ENCODE peak calls at places on chromosomes 2 and 18, in five cellular contexts. One of them, this sample, is unnamed.

GRCh38 chr2:213151437-213152064 is at the start of gene IKZF2:
- DNase-seq in HepG2: peak; percentile 71
- DNase-seq in K562: peak; percentile 78
- DNase-seq in GM12878: peak; percentile 79
- DNase-seq in H1: peak; percentile 78
- DNase-seq in this sample: peak; percentile 89

GRCh38 chr2:136025057-136025973 is 39.9 kb upstream of the DARS1 start:
- DNase-seq in HepG2: no peak
- DNase-seq in K562: peak; percentile 43
- DNase-seq in GM12878: no peak
- DNase-seq in H1: peak; percentile 91
- DNase-seq in this sample: peak; percentile 96

GRCh38 chr2:148020036-148020357 is 540 bp downstream of the ORC4 start:
- DNase-seq in HepG2: no peak
- DNase-seq in K562: no peak
- DNase-seq in GM12878: no peak
- DNase-seq in H1: no peak
- DNase-seq in this sample: no peak

GRCh38 chr2:20343128-20343527 is 7.5 kb downstream of the PUM2 start:
- DNase-seq in HepG2: no peak
- DNase-seq in K562: peak; percentile 27
- DNase-seq in GM12878: no peak
- DNase-seq in H1: no peak
- DNase-seq in this sample: no peak

GRCh38 chr2:171447675-171448074 is 13.6 kb downstream of the DCAF17 start:
- DNase-seq in HepG2: no peak
- DNase-seq in K562: no peak
- DNase-seq in GM12878: no peak
- DNase-seq in H1: no peak
- DNase-seq in this sample: peak; percentile 24

GRCh38 chr18:42436366-42436765 is 481.3 kb downstream of the PIK3C3 start:
- DNase-seq in HepG2: no peak
- DNase-seq in K562: no peak
- DNase-seq in GM12878: no peak
- DNase-seq in H1: no peak
- DNase-seq in this sample: no peak

GRCh38 chr2:125837108-125837507 is 818.9 kb upstream of the GYPC start:
- DNase-seq in HepG2: no peak
- DNase-seq in K562: no peak
- DNase-seq in GM12878: no peak
- DNase-seq in H1: no peak
- DNase-seq in this sample: peak; percentile 11

GRCh38 chr2:4679391-4679790 is 976.0 kb downstream of the DCDC2C start:
- DNase-seq in HepG2: no peak
- DNase-seq in K562: no peak
- DNase-seq in GM12878: no peak
- DNase-seq in H1: no peak
- DNase-seq in this sample: no peak

GRCh38 chr18:45662468-45662867 is 47.2 kb downstream of the SLC14A2 start:
- DNase-seq in HepG2: no peak
- DNase-seq in K562: no peak
- DNase-seq in GM12878: no peak
- DNase-seq in H1: no peak
- DNase-seq in this sample: no peak

GRCh38 chr2:16407358-16407757 is 258.3 kb downstream of the CYRIA start:
- DNase-seq in HepG2: no peak
- DNase-seq in K562: no peak
- DNase-seq in GM12878: no peak
- DNase-seq in H1: no peak
- DNase-seq in this sample: no peak

GRCh38 chr2:71589763-71590162 is 136.4 kb downstream of the DYSF start:
- DNase-seq in HepG2: no peak
- DNase-seq in K562: peak; percentile 46
- DNase-seq in GM12878: no peak
- DNase-seq in H1: no peak
- DNase-seq in this sample: no peak

GRCh38 chr2:41720702-41721344 is 327.0 kb upstream of the PKDCC start:
- DNase-seq in HepG2: no peak
- DNase-seq in K562: peak; percentile 8
- DNase-seq in GM12878: no peak
- DNase-seq in H1: no peak
- DNase-seq in this sample: no peak

GRCh38 chr18:79736846-79737245 is 57.2 kb downstream of the CTDP1 start:
- DNase-seq in HepG2: no peak
- DNase-seq in K562: no peak
- DNase-seq in GM12878: no peak
- DNase-seq in H1: no peak
- DNase-seq in this sample: no peak

GRCh38 chr2:218272531-218273212 is 2.4 kb downstream of the PNKD start:
- DNase-seq in HepG2: peak; percentile 84
- DNase-seq in K562: peak; percentile 84
- DNase-seq in GM12878: peak; percentile 59
- DNase-seq in H1: peak; percentile 86
- DNase-seq in this sample: peak; percentile 91

GRCh38 chr2:190599546-190600220 is 49.2 kb upstream of the NAB1 start:
- DNase-seq in HepG2: no peak
- DNase-seq in K562: no peak
- DNase-seq in GM12878: no peak
- DNase-seq in H1: no peak
- DNase-seq in this sample: no peak

GRCh38 chr18:11872479-11873136 is 21.4 kb downstream of the CHMP1B start:
- DNase-seq in HepG2: peak; percentile 71
- DNase-seq in K562: peak; percentile 72
- DNase-seq in GM12878: no peak
- DNase-seq in H1: no peak
- DNase-seq in this sample: peak; percentile 47

GRCh38 chr18:23932385-23933067 is 82.0 kb upstream of the TTC39C start:
- DNase-seq in HepG2: no peak
- DNase-seq in K562: no peak
- DNase-seq in GM12878: no peak
- DNase-seq in H1: no peak
- DNase-seq in this sample: no peak

GRCh38 chr2:109609352-109610024 is 4.3 kb downstream of the SEPTIN10 start:
- DNase-seq in HepG2: no peak
- DNase-seq in K562: no peak
- DNase-seq in GM12878: no peak
- DNase-seq in H1: no peak
- DNase-seq in this sample: peak; percentile 27

DNA sequence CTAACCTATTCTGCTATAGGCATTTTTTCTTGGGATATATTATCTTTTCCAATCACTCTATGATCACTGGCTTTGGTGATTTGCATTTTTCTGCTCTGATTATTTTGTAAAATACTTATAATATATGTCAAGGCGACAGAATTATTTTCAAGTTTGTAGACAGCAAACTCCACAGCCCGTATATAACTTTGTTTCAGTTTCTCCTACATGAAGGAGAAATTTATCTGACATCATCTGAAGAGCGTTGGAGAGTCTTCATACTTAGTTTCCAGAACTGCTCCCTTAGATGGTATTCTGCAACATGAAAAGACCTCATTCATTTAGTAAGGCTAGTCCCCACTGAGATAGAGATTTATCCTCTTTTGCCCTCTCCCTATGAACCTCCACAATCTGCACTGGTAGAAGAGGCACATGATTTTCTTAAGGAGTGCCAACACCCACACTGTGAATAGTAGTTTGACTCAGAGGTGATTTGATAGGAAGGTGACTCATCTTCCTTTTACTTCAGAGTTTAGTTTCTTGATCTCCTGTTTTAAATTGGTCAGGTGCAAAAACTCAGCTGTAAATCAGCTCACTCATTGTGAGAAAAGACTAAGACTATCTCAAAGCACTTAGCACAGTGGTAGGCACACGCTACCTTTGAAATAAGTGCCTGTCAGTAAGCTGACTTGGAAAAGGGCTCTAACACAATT is 1848.6 kb upstream of the CELF4 start:
- DNase-seq in HepG2: no peak
- DNase-seq in K562: no peak
- DNase-seq in GM12878: no peak
- DNase-seq in H1: no peak
- DNase-seq in this sample: no peak
- H3K4me2 ChIP-seq in HepG2: no peak overlapping the region
- H3K4me2 ChIP-seq in K562: no peak overlapping the region
- H3K4me2 ChIP-seq in GM12878: no peak overlapping the region
- H3K4me2 ChIP-seq in H1: no peak overlapping the region
- H3K4me2 ChIP-seq in this sample: no peak overlapping the region

GRCh38 chr2:149456285-149456684 is 125.9 kb downstream of the LYPD6 start:
- DNase-seq in HepG2: peak; percentile 12
- DNase-seq in K562: peak; percentile 7
- DNase-seq in GM12878: no peak
- DNase-seq in H1: no peak
- DNase-seq in this sample: peak; percentile 65

GRCh38 chr2:149449017-149449416 is 118.6 kb downstream of the LYPD6 start:
- DNase-seq in HepG2: no peak
- DNase-seq in K562: no peak
- DNase-seq in GM12878: no peak
- DNase-seq in H1: no peak
- DNase-seq in this sample: no peak

GRCh38 chr2:149446735-149447134 is 116.3 kb downstream of the LYPD6 start:
- DNase-seq in HepG2: no peak
- DNase-seq in K562: no peak
- DNase-seq in GM12878: no peak
- DNase-seq in H1: no peak
- DNase-seq in this sample: no peak

GRCh38 chr2:149448315-149448714 is 117.9 kb downstream of the LYPD6 start:
- DNase-seq in HepG2: no peak
- DNase-seq in K562: no peak
- DNase-seq in GM12878: no peak
- DNase-seq in H1: no peak
- DNase-seq in this sample: no peak

DNA sequence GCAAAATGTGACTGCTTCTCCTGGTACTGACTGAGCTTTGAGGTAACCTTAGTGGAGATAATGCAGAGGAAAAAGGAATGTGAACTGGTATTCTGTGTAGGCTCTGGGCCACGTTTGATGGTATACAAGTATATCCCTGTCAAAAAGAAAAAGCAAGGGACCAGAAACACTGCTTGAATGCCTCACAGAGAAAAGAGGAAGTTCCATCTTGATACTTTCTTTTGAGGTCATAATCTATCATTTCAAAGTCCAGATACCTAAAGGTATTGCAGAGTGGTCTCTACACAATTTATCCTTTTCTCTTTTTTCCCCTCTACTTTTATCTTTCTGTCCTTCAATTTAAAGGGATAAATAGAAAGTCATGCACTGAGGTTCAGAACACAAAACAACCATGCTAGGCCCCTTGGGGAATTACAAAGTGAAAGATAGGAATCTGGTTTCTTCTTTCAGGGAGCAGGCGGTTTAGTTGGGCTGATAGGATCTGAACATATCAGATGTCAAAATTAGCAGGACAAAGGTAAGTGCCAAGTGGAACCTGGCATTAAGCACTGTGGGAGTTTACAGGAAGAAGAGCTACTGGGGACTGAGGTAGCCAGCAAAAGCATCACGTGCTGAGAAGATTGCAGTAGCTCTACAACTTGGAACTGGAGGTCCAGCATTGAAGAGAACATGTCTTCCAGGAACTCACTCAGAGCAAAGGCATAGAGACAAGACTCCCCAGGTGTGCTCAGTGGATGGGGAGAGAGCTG is 121.2 kb downstream of the LYPD6 start:
- DNase-seq in HepG2: no peak
- DNase-seq in K562: no peak
- DNase-seq in GM12878: no peak
- DNase-seq in H1: no peak
- DNase-seq in this sample: no peak
- TF ChIP-seq CREB1 in HepG2: no peak
- TF ChIP-seq CREB1 in K562: no peak
- TF ChIP-seq CREB1 in GM12878: no peak
- TF ChIP-seq CREB1 in H1: no peak
- TF ChIP-seq CREB1 in this sample: no peak

DNA sequence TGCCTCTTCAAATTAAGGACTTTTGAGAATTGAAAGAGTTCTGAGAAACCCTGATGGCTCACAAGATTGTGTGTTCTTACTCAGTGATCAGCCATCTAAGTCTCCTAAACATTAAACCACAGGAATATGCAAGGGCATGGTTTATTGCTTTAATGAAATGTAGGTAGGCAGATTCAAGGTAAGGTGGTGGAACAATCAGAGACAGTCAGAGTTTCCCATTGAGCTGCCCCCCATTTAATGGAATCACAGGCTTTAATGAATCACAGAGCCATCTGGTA is 107.8 kb upstream of the LRATD1 start:
- DNase-seq in HepG2: no peak
- DNase-seq in K562: no peak
- DNase-seq in GM12878: no peak
- DNase-seq in H1: no peak
- DNase-seq in this sample: no peak
- H3K4me2 ChIP-seq in HepG2: no peak overlapping the region
- H3K4me2 ChIP-seq in K562: no peak overlapping the region
- H3K4me2 ChIP-seq in GM12878: no peak overlapping the region
- H3K4me2 ChIP-seq in H1: no peak overlapping the region
- H3K4me2 ChIP-seq in this sample: no peak overlapping the region

DNA sequence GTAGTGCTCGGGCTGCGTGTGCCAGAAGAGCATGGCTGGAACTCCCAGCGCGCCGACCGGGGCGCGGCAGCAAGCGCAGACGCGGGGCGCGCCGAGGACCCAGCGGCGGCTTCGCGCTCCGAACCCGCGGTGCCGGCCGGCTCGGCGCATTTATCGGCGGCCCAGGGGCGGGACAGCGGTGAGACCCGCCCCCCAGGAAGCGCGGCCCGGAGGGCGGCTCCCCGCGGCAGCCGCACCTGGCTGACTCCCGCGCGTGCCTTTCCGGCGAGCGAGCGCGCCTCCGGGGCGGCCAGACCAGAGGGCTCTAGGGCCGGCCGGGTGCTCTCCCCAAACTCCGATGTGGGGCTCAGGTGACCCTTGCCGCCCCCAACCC is at the start of gene TFCP2L1:
- DNase-seq in HepG2: no peak
- DNase-seq in K562: peak; percentile 40
- DNase-seq in GM12878: no peak
- DNase-seq in H1: no peak
- DNase-seq in this sample: peak; percentile 77
- TF ChIP-seq CREB1 in HepG2: no peak
- TF ChIP-seq CREB1 in K562: no peak
- TF ChIP-seq CREB1 in GM12878: no peak
- TF ChIP-seq CREB1 in H1: no peak
- TF ChIP-seq CREB1 in this sample: no peak